ENCODE peak calls at places on chromosomes 1 and 21, in four cellular contexts. One of them, this sample, is unnamed.

GRCh38 chr21:44880762-44881585 is 7.5 kb upstream of the PTTG1IP start:
- DNase-seq in IMR-90: peak
- DNase-seq in left ventricle myocardium inferior: no peak
- DNase-seq in NB4: peak
- DNase-seq in this sample: no peak

GRCh38 chr1:45848097-45848496 is 44.7 kb downstream of the MAST2 start:
- DNase-seq in NB4: no peak
- DNase-seq in left ventricle myocardium inferior: no peak
- DNase-seq in IMR-90: no peak
- DNase-seq in this sample: no peak

GRCh38 chr1:211632808-211633522 is 42.5 kb downstream of the NEK2 start:
- DNase-seq in IMR-90: peak
- DNase-seq in NB4: peak
- DNase-seq in left ventricle myocardium inferior: peak
- DNase-seq in this sample: no peak

GRCh38 chr1:81114191-81114590 is 686.5 kb upstream of the ADGRL2 start:
- DNase-seq in left ventricle myocardium inferior: no peak
- DNase-seq in NB4: no peak
- DNase-seq in IMR-90: no peak
- DNase-seq in this sample: no peak

GRCh38 chr1:204127597-204128242 is 24.1 kb downstream of the ETNK2 start:
- DNase-seq in NB4: peak
- DNase-seq in left ventricle myocardium inferior: peak
- DNase-seq in IMR-90: peak
- DNase-seq in this sample: no peak

GRCh38 chr1:10057305-10057704 is 24.5 kb downstream of the UBE4B start:
- DNase-seq in IMR-90: peak
- DNase-seq in NB4: peak
- DNase-seq in left ventricle myocardium inferior: no peak
- DNase-seq in this sample: no peak

GRCh38 chr1:211724711-211725196 is 49.3 kb upstream of the NEK2 start:
- DNase-seq in left ventricle myocardium inferior: no peak
- DNase-seq in NB4: no peak
- DNase-seq in IMR-90: no peak
- DNase-seq in this sample: no peak

GRCh38 chr1:58780586-58781452 is 3.0 kb downstream of the JUN start:
- DNase-seq in IMR-90: peak
- DNase-seq in left ventricle myocardium inferior: no peak
- DNase-seq in NB4: no peak
- DNase-seq in this sample: no peak

GRCh38 chr1:45833361-45833760 is 29.9 kb downstream of the MAST2 start:
- DNase-seq in NB4: no peak
- DNase-seq in IMR-90: peak
- DNase-seq in left ventricle myocardium inferior: no peak
- DNase-seq in this sample: no peak

GRCh38 chr1:9294440-9294773 is 1.7 kb downstream of the SPSB1 start:
- DNase-seq in left ventricle myocardium inferior: no peak
- DNase-seq in IMR-90: peak
- DNase-seq in NB4: peak
- DNase-seq in this sample: no peak

GRCh38 chr1:31797216-31797615 is 18.6 kb downstream of the SPOCD1 start:
- DNase-seq in NB4: no peak
- DNase-seq in left ventricle myocardium inferior: no peak
- DNase-seq in IMR-90: no peak
- DNase-seq in this sample: no peak

GRCh38 chr1:31795096-31795675 is 20.6 kb downstream of the SPOCD1 start:
- DNase-seq in IMR-90: no peak
- DNase-seq in left ventricle myocardium inferior: no peak
- DNase-seq in NB4: no peak
- DNase-seq in this sample: no peak

GRCh38 chr1:31798086-31798432 is 17.8 kb downstream of the SPOCD1 start:
- DNase-seq in IMR-90: no peak
- DNase-seq in NB4: no peak
- DNase-seq in left ventricle myocardium inferior: no peak
- DNase-seq in this sample: no peak

GRCh38 chr1:31796707-31797106 is 19.1 kb downstream of the SPOCD1 start:
- DNase-seq in IMR-90: no peak
- DNase-seq in NB4: no peak
- DNase-seq in left ventricle myocardium inferior: no peak
- DNase-seq in this sample: no peak

DNA sequence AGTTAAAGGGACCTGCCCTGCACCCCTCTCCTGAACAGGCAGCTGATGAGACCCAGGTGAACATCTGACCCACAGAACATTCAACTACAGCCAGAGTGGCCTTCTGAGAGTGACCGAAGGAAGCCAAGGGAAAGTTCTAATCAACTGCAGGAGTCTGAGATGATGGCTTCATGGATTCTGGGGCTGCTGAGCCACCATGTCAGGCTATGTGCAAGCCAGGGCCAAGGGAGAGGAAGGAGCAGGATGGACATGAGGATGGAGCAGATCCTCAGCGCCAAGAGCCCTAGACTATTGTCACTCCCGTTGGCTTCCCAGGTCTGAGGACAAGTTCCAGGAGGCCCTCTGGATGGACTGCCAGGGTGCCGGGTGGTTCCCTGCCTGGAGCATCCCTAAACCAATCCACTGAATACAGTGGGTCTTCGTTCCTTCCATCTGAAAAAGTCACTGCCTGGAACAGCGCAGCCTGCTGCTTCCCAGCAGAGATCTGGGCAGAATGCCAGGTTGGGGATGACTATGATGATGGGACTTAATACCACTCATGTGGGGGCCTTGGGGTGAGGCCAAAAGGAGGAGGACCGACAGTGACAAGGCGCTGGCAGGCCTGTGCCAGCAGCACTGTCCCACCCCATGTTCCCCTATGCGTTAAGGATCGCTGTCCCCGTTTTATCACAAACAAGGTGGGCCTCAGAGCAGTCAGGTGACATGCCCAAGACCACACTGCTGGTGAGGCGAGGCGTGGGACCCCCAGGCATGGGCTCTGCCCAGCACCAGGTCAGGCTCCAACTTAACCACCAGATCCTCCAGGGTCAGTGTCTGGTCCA is 19.8 kb downstream of the SPOCD1 start:
- DNase-seq in IMR-90: peak
- DNase-seq in left ventricle myocardium inferior: no peak
- DNase-seq in NB4: no peak
- DNase-seq in this sample: no peak
- TF ChIP-seq CTCF in IMR-90: peak
- TF ChIP-seq CTCF in left ventricle myocardium inferior: no peak
- TF ChIP-seq CTCF in NB4: no peak
- TF ChIP-seq CTCF in this sample: no peak

DNA sequence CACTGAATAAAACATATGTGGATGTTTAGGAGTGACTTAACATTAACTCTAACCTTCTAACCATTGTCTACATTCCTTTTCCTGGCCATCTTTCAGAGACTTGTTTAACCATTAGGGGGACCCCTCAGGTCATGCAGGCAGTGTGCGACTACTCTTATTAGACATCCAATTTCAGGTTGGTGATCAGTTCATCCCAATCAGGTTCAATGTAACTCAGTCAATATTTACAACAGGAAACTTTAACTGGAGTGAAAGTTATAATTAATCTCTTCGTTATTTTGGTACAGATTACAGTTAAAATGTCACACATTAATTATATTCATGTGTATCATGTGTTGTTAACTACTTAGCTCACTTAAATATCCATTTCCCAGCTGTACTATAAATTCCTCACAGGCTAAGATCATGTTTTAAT is 68.8 kb upstream of the RGS1 start:
- DNase-seq in NB4: peak
- DNase-seq in left ventricle myocardium inferior: no peak
- DNase-seq in IMR-90: peak
- DNase-seq in this sample: no peak
- TF ChIP-seq CTCF in NB4: peak
- TF ChIP-seq CTCF in left ventricle myocardium inferior: peak
- TF ChIP-seq CTCF in IMR-90: peak
- TF ChIP-seq CTCF in this sample: no peak

DNA sequence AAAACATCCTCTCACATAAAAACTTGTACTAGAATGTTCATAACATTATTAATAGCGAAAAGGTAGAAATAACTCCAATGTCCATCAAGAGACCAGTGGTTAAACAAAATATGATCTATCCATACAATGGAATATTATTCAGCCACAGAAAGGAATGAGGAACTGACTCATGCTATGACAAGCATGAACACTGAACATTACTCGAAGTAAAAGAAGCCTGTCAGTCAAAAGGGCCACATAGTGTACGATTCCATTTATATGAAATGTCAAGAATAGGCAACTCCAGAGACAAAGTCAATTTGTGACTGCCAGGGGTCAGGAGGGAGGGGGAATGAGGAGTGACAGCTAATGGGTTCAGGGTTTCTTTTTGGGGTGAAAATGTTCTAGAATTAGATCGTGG is 2.3 kb downstream of the VPS26C start:
- DNase-seq in IMR-90: no peak
- DNase-seq in left ventricle myocardium inferior: no peak
- DNase-seq in NB4: no peak
- DNase-seq in this sample: no peak
- TF ChIP-seq CTCF in IMR-90: no peak
- TF ChIP-seq CTCF in left ventricle myocardium inferior: no peak
- TF ChIP-seq CTCF in NB4: no peak
- TF ChIP-seq CTCF in this sample: no peak

GRCh38 chr1:177137814-177138213 is 26.7 kb downstream of the ASTN1 start:
- DNase-seq in NB4: no peak
- DNase-seq in left ventricle myocardium inferior: no peak
- DNase-seq in IMR-90: no peak
- DNase-seq in this sample: no peak
- TF ChIP-seq CTCF in NB4: no peak
- TF ChIP-seq CTCF in left ventricle myocardium inferior: no peak
- TF ChIP-seq CTCF in IMR-90: no peak
- TF ChIP-seq CTCF in this sample: no peak

DNA sequence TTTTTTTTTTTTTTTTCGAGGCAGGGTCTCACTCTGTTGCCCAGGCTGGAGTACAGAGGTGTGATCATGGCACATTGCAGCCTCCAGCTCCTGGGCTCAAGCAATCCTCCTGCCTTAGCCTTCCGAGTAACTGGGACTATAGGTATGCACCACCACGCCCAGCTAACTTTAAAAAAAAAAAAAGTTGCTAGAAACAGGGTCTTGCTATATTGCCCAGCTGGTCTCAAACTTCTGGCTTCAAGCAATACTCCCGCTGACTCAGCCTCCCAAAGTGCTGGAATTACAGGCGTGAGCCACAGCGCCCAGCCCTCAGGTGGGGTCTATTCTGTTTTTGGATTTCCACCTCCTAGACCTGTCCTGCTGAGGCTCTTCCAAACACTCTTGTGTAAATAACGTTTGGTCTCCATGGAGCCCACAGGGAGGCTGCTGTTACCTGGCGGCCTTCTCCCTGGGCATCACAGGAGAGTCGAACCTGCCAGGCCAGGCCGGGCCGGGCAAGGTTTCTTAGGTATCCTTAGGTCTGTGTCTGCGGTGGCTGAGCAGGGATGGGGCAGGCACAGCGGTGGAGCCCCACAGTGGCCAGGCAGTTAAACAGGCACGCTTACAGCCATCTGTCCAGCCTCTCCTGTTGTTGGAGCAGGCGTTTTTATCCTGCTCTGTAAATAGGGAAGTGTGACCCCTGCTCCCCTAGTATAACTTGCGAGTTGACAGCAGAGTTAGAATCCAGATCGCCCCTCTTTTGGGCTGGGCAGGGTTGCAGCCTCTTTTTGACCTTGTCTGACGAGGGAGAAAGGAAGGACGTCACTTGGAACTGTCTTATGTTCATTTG is 18.8 kb downstream of the PLEKHM2 start:
- DNase-seq in IMR-90: peak
- DNase-seq in left ventricle myocardium inferior: no peak
- DNase-seq in NB4: peak
- DNase-seq in this sample: no peak
- TF ChIP-seq CTCF in IMR-90: peak
- TF ChIP-seq CTCF in left ventricle myocardium inferior: peak
- TF ChIP-seq CTCF in NB4: no peak
- TF ChIP-seq CTCF in this sample: no peak

GRCh38 chr1:44239337-44239960 is 26.2 kb downstream of the DMAP1 start:
- DNase-seq in NB4: no peak
- DNase-seq in left ventricle myocardium inferior: no peak
- DNase-seq in IMR-90: peak
- DNase-seq in this sample: peak
- TF ChIP-seq CTCF in NB4: no peak
- TF ChIP-seq CTCF in left ventricle myocardium inferior: peak
- TF ChIP-seq CTCF in IMR-90: peak
- TF ChIP-seq CTCF in this sample: no peak